ENCODE peak calls at places on chromosomes 6 and 20, in four cellular contexts. M, D, I and J are unnamed samples.
A peak's percentile ranks its signal among the peaks of the same experiment; 100 is the strongest.

GRCh38 chr20:25136643-25137559 is 55.0 kb upstream of the VSX1 start:
- DNase-seq in M (no peak), D (no peak), I (no peak), J (peak; percentile 90)

GRCh38 chr6:105402981-105403935 is at the start of gene PREP:
- DNase-seq in M (peak; percentile 83), D (peak; percentile 83), I (peak; percentile 67), J (peak; percentile 85)

GRCh38 chr20:13610205-13610604 is 28.5 kb downstream of the TASP1 start:
- DNase-seq in M (peak; percentile 8), D (peak; percentile 47), I (peak; percentile 41), J (peak; percentile 38)

GRCh38 chr20:853406-853996 is 20.0 kb downstream of the FAM110A start:
- DNase-seq in M (no peak), D (no peak), I (no peak), J (no peak)

GRCh38 chr6:22392711-22393110 is 95.9 kb upstream of the PRL start:
- DNase-seq in M (no peak), D (no peak), I (no peak), J (no peak)

GRCh38 chr6:18088419-18089296 is 33.8 kb downstream of the NHLRC1 start:
- DNase-seq in M (no peak), D (no peak), I (no peak), J (no peak)

GRCh38 chr20:62068997-62069396 is 3.3 kb upstream of the TAF4 start:
- DNase-seq in M (peak; percentile 3), D (no peak), I (no peak), J (no peak)

GRCh38 chr20:11217322-11217989 is 543.7 kb upstream of the JAG1 start:
- DNase-seq in M (no peak), D (no peak), I (no peak), J (no peak)

GRCh38 chr6:48378874-48379407 is 267.9 kb upstream of the PTCHD4 start:
- DNase-seq in M (no peak), D (no peak), I (no peak), J (no peak)

GRCh38 chr6:166877906-166878305 is 78.4 kb downstream of the RNASET2 start:
- DNase-seq in M (no peak), D (no peak), I (no peak), J (no peak)

GRCh38 chr6:169839029-169839481 is 87.6 kb downstream of the ERMARD start:
- DNase-seq in M (no peak), D (no peak), I (no peak), J (no peak)

GRCh38 chr20:35515949-35516645 is 13.4 kb downstream of the C20orf173 start:
- DNase-seq in M (no peak), D (no peak), I (no peak), J (peak; percentile 29)

GRCh38 chr20:50992733-50993457 is 30.0 kb downstream of the KCNG1 start:
- DNase-seq in M (peak; percentile 95), D (peak; percentile 74), I (peak; percentile 89), J (peak; percentile 89)

GRCh38 chr6:156262014-156262413 is 515.2 kb upstream of the ARID1B start:
- DNase-seq in M (no peak), D (no peak), I (no peak), J (no peak)

GRCh38 chr20:50577175-50578018 is 67.2 kb downstream of the PTPN1 start:
- DNase-seq in M (no peak), D (no peak), I (no peak), J (no peak)

GRCh38 chr6:156852147-156852857 is 75.1 kb downstream of the ARID1B start:
- DNase-seq in M (no peak), D (no peak), I (no peak), J (no peak)

GRCh38 chr20:63521602-63522001 is 1.0 kb downstream of the PPDPF start:
- DNase-seq in M (peak; percentile 49), D (peak; percentile 63), I (no peak), J (no peak)

GRCh38 chr6:16352258-16352635 is 113.9 kb downstream of the GMPR start:
- DNase-seq in M (no peak), D (no peak), I (no peak), J (no peak)

GRCh38 chr20:25066386-25066785 is 8.4 kb upstream of the ACSS1 start:
- DNase-seq in M (no peak), D (peak; percentile 8), I (no peak), J (no peak)

GRCh38 chr20:44143896-44144295 is 43.1 kb downstream of the JPH2 start:
- DNase-seq in M (no peak), D (no peak), I (no peak), J (no peak)

GRCh38 chr20:44138859-44139258 is 48.1 kb downstream of the JPH2 start:
- DNase-seq in M (no peak), D (no peak), I (no peak), J (peak; percentile 26)

GRCh38 chr20:44145131-44145770 is 41.7 kb downstream of the JPH2 start:
- DNase-seq in M (no peak), D (no peak), I (no peak), J (no peak)

GRCh38 chr20:44141873-44142272 is 45.1 kb downstream of the JPH2 start:
- DNase-seq in M (no peak), D (no peak), I (no peak), J (no peak)

GRCh38 chr20:44142416-44142815 is 44.6 kb downstream of the JPH2 start:
- DNase-seq in M (no peak), D (no peak), I (no peak), J (no peak)
- TF ChIP-seq JUN in M (no peak), D (no peak), I (no peak), J (no peak)

DNA sequence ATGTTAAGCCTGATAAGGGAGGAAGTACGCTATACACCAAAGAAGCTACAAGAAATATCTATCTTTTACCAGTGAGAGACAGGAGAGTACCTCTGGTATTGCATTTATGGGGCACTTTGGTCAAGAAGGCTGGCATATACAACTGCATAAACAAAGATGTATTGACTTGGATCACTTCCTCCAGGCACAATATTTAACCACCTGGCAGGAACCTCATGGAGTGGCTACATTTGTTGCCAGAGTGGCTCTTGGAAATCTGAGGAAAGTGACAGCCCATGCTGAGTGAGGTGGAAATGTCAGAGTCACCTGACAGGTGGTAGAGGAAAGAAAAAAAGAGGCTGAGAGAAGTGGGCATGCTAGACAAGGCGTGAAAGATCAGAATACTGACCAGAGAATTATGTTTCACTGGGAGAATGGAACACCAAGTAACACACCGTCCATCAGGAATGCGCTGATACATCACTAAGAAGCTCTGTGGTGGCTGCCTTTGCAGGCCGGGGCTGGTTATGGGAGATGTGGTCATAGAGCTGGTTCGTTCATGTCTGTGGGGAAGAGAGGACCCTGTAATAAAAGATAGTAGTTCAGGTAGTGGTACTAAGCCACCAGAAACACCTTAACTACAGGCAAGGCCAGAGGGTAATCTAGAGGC is 61.4 kb upstream of the UFL1 start:
- DNase-seq in M (no peak), D (no peak), I (no peak), J (no peak)
- TF ChIP-seq HMGXB4 in M (no peak), D (no peak), I (no peak), J (no peak)

GRCh38 chr6:134176283-134176975 is 124.0 kb upstream of the SLC2A12 start:
- DNase-seq in M (no peak), D (peak; percentile 60), I (no peak), J (no peak)

GRCh38 chr6:134174790-134175531 is 122.5 kb upstream of the SLC2A12 start:
- DNase-seq in M (peak; percentile 93), D (peak; percentile 91), I (peak; percentile 87), J (peak; percentile 35)

GRCh38 chr6:134173936-134174789 is 121.7 kb upstream of the SLC2A12 start:
- DNase-seq in M (peak; percentile 63), D (peak; percentile 88), I (peak; percentile 79), J (peak; percentile 82)

GRCh38 chr6:134177236-134177635 is 124.8 kb upstream of the SLC2A12 start:
- DNase-seq in M (no peak), D (no peak), I (no peak), J (no peak)

GRCh38 chr6:134175532-134176282 is 123.3 kb upstream of the SLC2A12 start:
- DNase-seq in M (peak; percentile 40), D (peak; percentile 66), I (peak; percentile 43), J (peak; percentile 70)
- TF ChIP-seq JUN in M (no peak), D (no peak), I (no peak), J (no peak)

DNA sequence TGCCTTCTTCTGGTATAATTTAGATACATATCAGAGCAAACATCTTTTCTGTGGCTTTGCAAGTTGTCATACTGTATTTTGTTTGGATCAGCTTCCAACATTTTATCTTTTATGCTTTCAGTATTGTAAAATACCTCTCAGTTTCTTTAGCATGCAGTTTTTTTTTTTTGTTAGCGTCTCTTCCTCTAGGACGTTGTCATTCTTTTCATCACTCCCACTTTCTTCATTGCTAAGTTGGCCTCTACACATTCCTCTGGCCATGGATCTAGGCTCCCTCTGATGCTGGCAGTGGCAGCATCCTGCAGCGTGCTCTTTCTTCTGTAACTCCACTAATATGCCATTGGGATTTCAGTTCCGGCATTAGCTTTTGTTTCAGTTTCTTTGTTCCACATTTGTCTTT is 21.7 kb downstream of the RPRD1B start:
- DNase-seq in M (no peak), D (no peak), I (no peak), J (no peak)
- TF ChIP-seq HMGXB4 in M (no peak), D (no peak), I (no peak), J (no peak)